ENCODE peak calls at places on chromosomes 2 and 18, in seven cellular contexts. C, K, E, D, U, G and S are unnamed samples.

GRCh38 chr2:25252291-25253152 is 84.1 kb upstream of the POMC start:
- DNase-seq in G (peak), E (peak), U (peak), D (peak), C (no peak), K (peak), S (peak)

GRCh38 chr2:74740395-74741075 is 86.5 kb downstream of the SEMA4F start:
- DNase-seq in K (peak), C (no peak), E (peak), U (peak), G (no peak), D (no peak), S (peak)

GRCh38 chr2:16006537-16007166 is 66.3 kb downstream of the MYCN start:
- DNase-seq in U (no peak), D (no peak), C (no peak), K (no peak), G (no peak), E (no peak), S (no peak)

GRCh38 chr2:56100791-56101312 is 82.9 kb upstream of the CCDC85A start:
- DNase-seq in K (no peak), E (no peak), U (no peak), D (no peak), C (no peak), G (no peak), S (no peak)

GRCh38 chr18:2923464-2923863 is 76.7 kb downstream of the EMILIN2 start:
- DNase-seq in U (no peak), D (no peak), E (no peak), G (no peak), C (no peak), K (no peak), S (no peak)

GRCh38 chr18:21740474-21740723 is 193 bp upstream of the MIB1 start:
- DNase-seq in K (peak), G (peak), D (no peak), C (no peak), U (peak), E (peak), S (no peak)

GRCh38 chr2:113240915-113241911 is 37.5 kb downstream of the PAX8 start:
- DNase-seq in K (peak), U (peak), E (peak), D (no peak), C (no peak), G (no peak), S (peak)

GRCh38 chr2:64837925-64838641 is 151.1 kb upstream of the SLC1A4 start:
- DNase-seq in U (no peak), G (no peak), D (no peak), E (no peak), K (peak), C (no peak), S (no peak)

GRCh38 chr2:23706613-23707078 is 220.3 kb downstream of the ATAD2B start:
- DNase-seq in K (no peak), C (no peak), D (no peak), U (no peak), E (no peak), G (no peak), S (no peak)

GRCh38 chr2:91839904-91840868 is 3031.0 kb upstream of the TEKT4 start:
- DNase-seq in U (no peak), C (no peak), G (no peak), K (no peak), D (no peak), E (no peak), S (no peak)

DNA sequence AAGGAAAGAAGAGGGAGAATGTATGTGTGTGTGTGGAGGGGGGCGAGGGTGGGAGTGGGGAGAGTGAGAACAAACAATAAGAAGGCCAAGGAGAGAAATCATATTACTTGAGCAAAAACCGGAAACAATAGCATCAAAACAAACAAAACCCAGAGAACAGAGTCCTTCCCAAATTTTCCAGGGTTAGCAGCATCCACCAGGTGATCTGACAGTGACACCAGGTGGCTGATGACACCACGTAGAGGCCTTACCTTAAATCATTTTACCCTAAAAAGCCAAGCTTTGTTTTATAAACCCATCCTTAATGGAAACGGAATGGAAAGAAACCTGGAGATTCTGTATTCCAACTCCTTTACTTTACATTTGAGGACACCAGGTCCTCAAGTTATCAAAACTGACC is 42.9 kb downstream of the CDCA7 start:
- DNase-seq in C (no peak), E (no peak), G (no peak), D (no peak), U (no peak), K (no peak), S (no peak)
- TF ChIP-seq CTCF in C (peak), E (no peak), G (peak), D (no peak), U (no peak), K (no peak), S (no peak)

DNA sequence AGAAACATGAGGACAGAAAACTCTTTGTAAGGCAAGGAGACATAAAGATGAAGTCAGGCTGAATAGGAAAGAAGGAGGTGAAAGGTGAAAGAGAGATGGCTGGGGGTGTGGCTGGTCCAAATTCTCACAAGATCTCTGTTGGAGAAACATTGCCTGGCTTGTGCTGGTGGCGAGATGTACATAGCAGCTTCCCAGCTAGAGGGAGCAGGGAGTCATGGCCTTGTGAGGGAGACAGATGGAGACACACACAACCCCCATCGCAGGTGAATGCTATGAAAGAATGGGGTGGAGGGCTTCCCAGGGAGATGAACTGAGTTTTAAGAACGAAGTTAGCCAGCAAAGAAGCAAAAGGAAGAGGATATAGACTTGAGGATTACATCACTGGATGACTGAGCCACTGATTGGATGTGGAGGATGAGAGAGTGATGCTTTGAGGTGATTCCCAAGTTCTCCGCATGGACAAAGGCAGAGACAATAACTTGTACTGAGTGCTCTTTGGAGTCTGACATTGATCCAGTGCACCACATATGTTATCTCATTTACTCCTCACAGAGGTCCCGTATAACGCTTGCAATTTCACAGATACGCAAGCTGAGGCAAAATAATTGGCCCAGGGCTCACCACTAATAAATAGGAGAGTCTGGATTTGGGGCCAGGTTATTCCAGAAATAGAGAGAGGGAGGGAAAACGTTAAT is 3.6 kb upstream of the EMX1 start:
- DNase-seq in E (no peak), G (peak), K (no peak), U (no peak), C (no peak), D (no peak), S (no peak)
- TF ChIP-seq CTCF in E (peak), G (no peak), K (peak), U (peak), C (no peak), D (no peak), S (peak)

DNA sequence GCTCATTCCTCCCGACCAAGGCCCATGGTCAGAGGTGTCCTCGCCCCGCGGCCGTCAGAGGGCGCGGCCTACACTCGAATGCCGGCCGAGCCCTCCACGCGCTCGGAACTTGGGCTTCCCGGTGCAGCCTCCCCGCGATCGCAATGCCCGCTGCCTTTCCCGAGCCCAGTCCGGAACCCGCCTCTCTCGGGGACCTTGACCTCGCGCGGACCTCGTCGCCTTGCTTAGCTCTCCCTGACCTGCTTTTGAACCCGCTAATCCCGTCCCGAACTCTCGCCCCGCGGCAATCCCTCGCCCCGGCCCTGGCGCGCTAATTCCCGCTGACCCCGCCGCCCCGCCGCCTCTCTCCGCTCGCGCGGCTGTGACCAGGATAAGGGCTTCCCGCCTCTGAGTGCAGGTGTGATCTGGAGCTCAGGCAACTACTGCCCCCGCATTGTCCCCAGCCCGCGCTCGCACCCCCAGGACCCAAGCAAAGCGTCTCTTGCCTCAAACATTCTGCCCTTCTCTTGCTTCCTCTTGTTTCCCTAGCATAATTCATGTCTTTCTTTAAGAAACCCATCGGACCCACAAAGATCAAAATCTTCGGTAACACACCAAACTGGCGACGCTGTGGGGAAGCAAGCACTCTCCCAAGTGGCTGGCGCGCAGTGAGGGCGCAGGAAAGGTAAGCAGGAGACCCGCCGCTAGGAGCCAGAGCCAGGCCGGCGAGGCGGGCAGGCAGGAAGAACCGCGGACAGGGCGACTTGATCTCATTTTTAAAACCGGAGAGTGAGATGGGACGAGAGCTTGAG is 46.6 kb upstream of the ATP6V1B1 start:
- DNase-seq in C (no peak), K (no peak), G (peak), U (no peak), E (no peak), D (peak), S (no peak)
- TF ChIP-seq CTCF in C (no peak), K (peak), G (no peak), U (no peak), E (no peak), D (no peak), S (no peak)

GRCh38 chr18:59055345-59056032 is 84.2 kb upstream of the SEC11C start:
- DNase-seq in C (no peak), K (peak), U (peak), G (no peak), D (no peak), E (no peak), S (no peak)

GRCh38 chr18:59056706-59057492 is 82.8 kb upstream of the SEC11C start:
- DNase-seq in D (peak), C (no peak), E (peak), U (peak), K (peak), G (peak), S (peak)

GRCh38 chr18:59059140-59059539 is 80.5 kb upstream of the SEC11C start:
- DNase-seq in D (no peak), E (no peak), U (no peak), G (no peak), C (no peak), K (no peak), S (no peak)

GRCh38 chr18:59057969-59058368 is 81.7 kb upstream of the SEC11C start:
- DNase-seq in C (no peak), G (no peak), U (peak), K (peak), E (no peak), D (no peak), S (peak)

GRCh38 chr18:59057493-59057795 is 82.2 kb upstream of the SEC11C start:
- DNase-seq in K (no peak), G (no peak), U (no peak), D (no peak), C (no peak), E (no peak), S (no peak)
- TF ChIP-seq CTCF in K (no peak), G (no peak), U (no peak), D (peak), C (no peak), E (no peak), S (no peak)

GRCh38 chr18:63051928-63052327 is 267.6 kb downstream of the BCL2 start:
- DNase-seq in K (no peak), D (no peak), C (no peak), U (no peak), E (no peak), G (no peak), S (no peak)
- TF ChIP-seq CTCF in K (no peak), D (no peak), C (no peak), U (no peak), E (no peak), G (no peak), S (no peak)

DNA sequence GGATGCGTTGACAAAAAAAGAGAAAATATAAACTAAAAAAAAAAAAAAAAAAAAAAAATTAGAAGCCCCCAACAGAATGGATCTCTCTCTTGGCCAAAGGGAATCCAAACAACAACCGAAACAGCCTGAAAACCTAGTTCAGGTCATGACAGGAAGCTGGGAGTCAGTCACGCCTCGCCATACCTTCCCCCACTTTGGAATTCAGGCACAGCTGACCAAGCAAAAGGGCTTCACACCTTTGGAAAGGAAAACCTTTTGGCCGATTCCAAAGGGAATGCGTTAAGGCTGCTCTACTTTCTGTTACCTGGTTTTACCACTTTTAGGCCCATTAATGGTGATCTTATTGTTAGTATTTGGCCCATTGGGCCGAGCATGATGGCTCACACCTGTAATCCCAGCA is 17.9 kb upstream of the RMC1 start:
- DNase-seq in G (no peak), U (no peak), D (no peak), C (no peak), E (no peak), K (no peak), S (no peak)
- TF ChIP-seq CTCF in G (no peak), U (no peak), D (no peak), C (no peak), E (no peak), K (no peak), S (no peak)

GRCh38 chr2:198322275-198322674 is 517.9 kb downstream of the PLCL1 start:
- DNase-seq in C (no peak), E (no peak), K (no peak), G (no peak), D (peak), U (no peak), S (no peak)
- TF ChIP-seq CTCF in C (peak), E (peak), K (peak), G (no peak), D (peak), U (peak), S (peak)

DNA sequence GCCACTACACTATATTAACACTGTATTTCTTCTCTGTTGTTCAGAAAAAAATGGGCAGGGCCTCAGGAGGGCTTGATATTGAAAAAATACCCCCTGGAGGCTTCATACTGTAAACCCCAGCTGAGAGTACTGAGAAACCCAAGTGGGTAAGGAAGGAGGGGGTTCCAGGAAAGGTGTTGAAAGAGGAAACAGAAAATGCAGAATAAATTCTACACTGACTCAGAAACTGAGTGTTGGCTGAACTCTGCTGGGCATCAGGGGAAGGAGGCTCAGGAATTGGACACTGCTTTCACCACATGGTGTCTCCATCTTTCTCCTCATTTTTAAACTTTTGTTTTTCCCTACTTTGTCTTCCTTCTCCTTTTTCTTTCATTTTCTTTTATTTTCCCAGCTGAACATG is 253.7 kb downstream of the DYM start:
- DNase-seq in E (no peak), G (no peak), C (no peak), K (peak), U (no peak), D (no peak), S (peak)
- TF ChIP-seq CTCF in E (peak), G (no peak), C (peak), K (no peak), U (peak), D (no peak), S (peak)

GRCh38 chr2:95345415-95346235 is 48.5 kb downstream of the KCNIP3 start:
- DNase-seq in U (peak), E (peak), G (peak), D (peak), K (peak), C (no peak), S (peak)
- TF ChIP-seq CTCF in U (peak), E (peak), G (peak), D (peak), K (peak), C (peak), S (peak)